ENCODE peak calls at places on chromosomes 2 and 18, in six cellular contexts. X, H, D, W, S and A are unnamed samples.

GRCh38 chr2:97688062-97688827 is 18.7 kb downstream of the C2orf92 start:
- DNase-seq in X (no peak), H (no peak), D (no peak), W (no peak), S (peak), A (no peak)

GRCh38 chr2:96175951-96176350 is 30.7 kb upstream of the DUSP2 start:
- DNase-seq in X (no peak), H (no peak), D (no peak), W (no peak), S (no peak), A (no peak)

GRCh38 chr2:10007921-10008808 is 35.2 kb upstream of the KLF11 start:
- DNase-seq in X (no peak), H (no peak), D (peak), W (no peak), S (no peak), A (peak)

GRCh38 chr18:21991081-21991534 is 178.3 kb upstream of the GATA6 start:
- DNase-seq in X (peak), H (no peak), D (peak), W (no peak), S (no peak), A (no peak)

GRCh38 chr2:71682341-71682740 is 229.0 kb downstream of the DYSF start:
- DNase-seq in X (no peak), H (no peak), D (no peak), W (no peak), S (no peak), A (no peak)

GRCh38 chr18:33901894-33902512 is 322.7 kb downstream of the NOL4 start:
- DNase-seq in X (no peak), H (no peak), D (no peak), W (no peak), S (no peak), A (peak)

GRCh38 chr2:28610583-28611201 is 114.8 kb downstream of the PLB1 start:
- DNase-seq in X (peak), H (peak), D (peak), W (peak), S (no peak), A (peak)

GRCh38 chr2:22124003-22124402 is 1000.2 kb downstream of the TDRD15 start:
- DNase-seq in X (peak), H (no peak), D (peak), W (no peak), S (no peak), A (peak)

GRCh38 chr2:217887841-217888665 is 114.7 kb downstream of the TNS1 start:
- DNase-seq in X (no peak), H (peak), D (no peak), W (peak), S (no peak), A (no peak)

GRCh38 chr2:8564475-8564874 is 117.4 kb upstream of the ID2 start:
- DNase-seq in X (no peak), H (no peak), D (no peak), W (no peak), S (no peak), A (no peak)

GRCh38 chr2:31402388-31402787 is 12.2 kb downstream of the XDH start:
- DNase-seq in X (no peak), H (no peak), D (no peak), W (no peak), S (no peak), A (no peak)

GRCh38 chr2:236177967-236178909 is 10.1 kb upstream of the GBX2 start:
- DNase-seq in X (peak), H (peak), D (peak), W (peak), S (no peak), A (peak)

GRCh38 chr18:49560277-49561126 is 1.4 kb upstream of the LIPG start:
- DNase-seq in X (no peak), H (no peak), D (no peak), W (peak), S (no peak), A (no peak)

GRCh38 chr2:218631837-218632236 is 24.1 kb downstream of the PLCD4 start:
- DNase-seq in X (no peak), H (no peak), D (no peak), W (peak), S (no peak), A (no peak)

GRCh38 chr2:18387479-18388206 is 172.8 kb downstream of the RDH14 start:
- DNase-seq in X (peak), H (peak), D (peak), W (peak), S (peak), A (peak)

GRCh38 chr2:128789776-128790455 is 471.2 kb upstream of the HS6ST1 start:
- DNase-seq in X (no peak), H (no peak), D (no peak), W (no peak), S (no peak), A (no peak)

GRCh38 chr2:190277234-190278112 is 42.2 kb downstream of the HIBCH start:
- DNase-seq in X (peak), H (peak), D (peak), W (peak), S (no peak), A (peak)

GRCh38 chr2:101999122-101999789 is 7.5 kb downstream of the IL1R2 start:
- DNase-seq in X (peak), H (no peak), D (peak), W (no peak), S (no peak), A (peak)

GRCh38 chr2:2875831-2876230 is 501.8 kb downstream of the EIPR1 start:
- DNase-seq in X (no peak), H (no peak), D (no peak), W (no peak), S (no peak), A (no peak)

GRCh38 chr2:45643095-45643494 is 8.4 kb upstream of the PRKCE start:
- DNase-seq in X (no peak), H (no peak), D (no peak), W (peak), S (no peak), A (no peak)

GRCh38 chr2:10234409-10235094 is 68.2 kb upstream of the HPCAL1 start:
- DNase-seq in X (no peak), H (no peak), D (no peak), W (no peak), S (no peak), A (no peak)

DNA sequence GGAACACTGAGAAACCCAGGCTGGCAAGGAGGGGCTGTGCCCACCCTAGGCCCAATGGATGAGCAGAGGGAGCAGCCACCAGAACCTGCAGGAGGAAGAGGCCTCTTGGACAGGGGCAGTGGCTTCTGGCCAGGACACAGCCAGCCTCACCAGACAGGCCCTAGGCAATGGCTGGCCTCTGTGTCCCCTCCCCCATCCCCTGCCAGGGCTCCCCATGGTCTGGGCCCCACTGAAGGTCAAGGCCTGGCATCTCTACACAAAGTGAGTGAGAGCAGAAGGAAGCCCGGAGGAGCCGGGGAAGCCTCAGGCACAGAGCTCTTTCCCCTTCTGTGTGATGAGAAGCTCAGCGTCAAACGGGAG is 6.3 kb downstream of the PRLH start:
- DNase-seq in X (no peak), H (no peak), D (no peak), W (no peak), S (no peak), A (no peak)
- TF ChIP-seq MAX in X (no peak), H (no peak), D (no peak), W (no peak), S (no peak), A (no peak)

DNA sequence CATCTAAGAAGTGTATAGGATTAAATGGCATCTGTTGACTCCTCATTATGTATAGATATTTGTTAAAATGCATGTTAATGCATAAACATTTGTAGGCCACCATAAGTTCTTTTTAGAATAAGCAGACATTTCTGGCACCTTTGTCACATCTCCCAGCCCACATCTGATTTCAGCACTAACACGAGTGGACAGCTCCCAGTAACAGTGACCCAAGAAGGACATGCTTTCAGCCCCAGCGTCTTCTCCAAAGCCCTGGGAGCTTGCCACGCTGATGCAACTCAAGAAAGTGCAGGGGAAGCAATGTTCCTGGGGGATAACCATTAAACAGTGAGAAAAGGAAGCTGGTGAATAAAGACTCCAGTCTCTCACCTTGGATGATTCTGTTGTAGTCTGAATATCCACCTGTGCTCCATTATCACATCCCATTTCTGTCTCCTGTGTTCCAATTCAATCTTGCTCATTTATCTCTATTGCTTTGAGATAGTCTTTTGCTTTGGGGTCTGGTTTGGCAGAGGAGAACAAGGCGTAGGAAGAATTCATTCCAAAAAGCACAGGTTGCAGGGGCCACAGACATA is 182.6 kb upstream of the THSD7B start:
- DNase-seq in X (peak), H (peak), D (peak), W (no peak), S (no peak), A (peak)
- TF ChIP-seq MYC in X (no peak), H (no peak), D (no peak), W (no peak), S (no peak), A (peak)

DNA sequence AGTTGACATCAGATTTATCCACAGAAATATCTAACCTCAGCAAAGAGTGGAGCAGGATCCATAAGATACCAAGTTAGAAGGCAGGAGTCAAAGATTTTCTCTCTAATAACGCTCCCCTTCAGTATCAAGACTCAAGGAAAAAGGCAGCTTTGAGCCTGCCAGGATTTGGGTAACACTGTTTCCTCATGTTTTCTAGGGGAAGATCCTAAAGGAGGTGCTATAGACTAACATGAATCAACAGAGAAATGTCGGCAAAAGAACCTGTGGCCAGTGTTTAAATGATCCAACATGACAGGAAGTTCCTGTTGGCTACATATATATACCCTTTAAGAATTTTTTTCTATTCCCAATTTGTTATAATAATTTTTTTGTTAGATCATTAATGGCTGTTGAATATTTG is 402.3 kb downstream of the TGIF1 start:
- DNase-seq in X (no peak), H (no peak), D (no peak), W (no peak), S (no peak), A (peak)
- TF ChIP-seq CTCF in X (no peak), H (no peak), D (no peak), W (no peak), S (no peak), A (no peak)

GRCh38 chr18:26526128-26526965 is 22.0 kb downstream of the KCTD1 start:
- DNase-seq in X (no peak), H (no peak), D (no peak), W (no peak), S (no peak), A (no peak)
- TF ChIP-seq MAX in X (no peak), H (no peak), D (no peak), W (no peak), S (no peak), A (no peak)

GRCh38 chr2:241030883-241031282 is 32.5 kb downstream of the SNED1 start:
- DNase-seq in X (no peak), H (no peak), D (no peak), W (no peak), S (no peak), A (no peak)
- TF ChIP-seq MYC in X (no peak), H (no peak), D (no peak), W (no peak), S (no peak), A (no peak)